ENCODE peak calls at places on chromosomes 11 and 22, in six cellular contexts. S is lower lobe of right lung, D is sigmoid colon, T is PC-9, C is A549, E is hepatocyte. V is an unnamed sample.

GRCh38 chr11:102414559-102414958 is 38.0 kb downstream of the TMEM123 start:
- DNase-seq in S (no peak), D (no peak), T (no peak), C (no peak), E (no peak), V (no peak)

GRCh38 chr11:134276396-134277175 is 407 bp downstream of the GLB1L3 start:
- DNase-seq in S (no peak), D (no peak), T (no peak), C (no peak), E (no peak), V (no peak)

GRCh38 chr11:33329705-33330329 is 72.6 kb downstream of the HIPK3 start:
- DNase-seq in S (no peak), D (peak; percentile 71), T (peak; percentile 27), C (peak; percentile 76), E (peak; percentile 69), V (peak; percentile 38)

GRCh38 chr11:25566298-25567200 is 765.4 kb upstream of the ANO3 start:
- DNase-seq in S (peak; percentile 26), D (peak; percentile 64), T (peak; percentile 16), C (no peak), E (no peak), V (no peak)

GRCh38 chr11:123413636-123414035 is 16.4 kb upstream of the GRAMD1B start:
- DNase-seq in S (no peak), D (no peak), T (no peak), C (no peak), E (peak; percentile 43), V (no peak)

GRCh38 chr11:64239662-64240466 is 1.0 kb upstream of the FKBP2 start:
- DNase-seq in S (no peak), D (no peak), T (peak; percentile 37), C (no peak), E (no peak), V (no peak)

GRCh38 chr11:35177370-35177769 is 38.4 kb downstream of the CD44 start:
- DNase-seq in S (no peak), D (no peak), T (no peak), C (no peak), E (no peak), V (no peak)

GRCh38 chr11:114848027-114848426 is 169.7 kb downstream of the NXPE2 start:
- DNase-seq in S (no peak), D (no peak), T (no peak), C (no peak), E (no peak), V (no peak)

GRCh38 chr22:19120829-19121630 is 1.2 kb downstream of the DGCR2 start:
- DNase-seq in S (peak; percentile 76), D (no peak), T (peak; percentile 71), C (peak; percentile 47), E (peak; percentile 76), V (no peak)

GRCh38 chr22:19118601-19118880 is 3.7 kb downstream of the DGCR2 start:
- DNase-seq in S (no peak), D (no peak), T (no peak), C (no peak), E (no peak), V (no peak)

GRCh38 chr22:19122143-19122751 is at the start of gene DGCR2:
- DNase-seq in S (peak; percentile 97), D (peak; percentile 98), T (peak; percentile 89), C (peak; percentile 92), E (peak; percentile 100), V (peak; percentile 95)

GRCh38 chr22:19121631-19122142 is 525 bp downstream of the DGCR2 start:
- DNase-seq in S (peak; percentile 76), D (peak; percentile 80), T (peak; percentile 24), C (peak; percentile 19), E (peak; percentile 82), V (peak; percentile 61)

DNA sequence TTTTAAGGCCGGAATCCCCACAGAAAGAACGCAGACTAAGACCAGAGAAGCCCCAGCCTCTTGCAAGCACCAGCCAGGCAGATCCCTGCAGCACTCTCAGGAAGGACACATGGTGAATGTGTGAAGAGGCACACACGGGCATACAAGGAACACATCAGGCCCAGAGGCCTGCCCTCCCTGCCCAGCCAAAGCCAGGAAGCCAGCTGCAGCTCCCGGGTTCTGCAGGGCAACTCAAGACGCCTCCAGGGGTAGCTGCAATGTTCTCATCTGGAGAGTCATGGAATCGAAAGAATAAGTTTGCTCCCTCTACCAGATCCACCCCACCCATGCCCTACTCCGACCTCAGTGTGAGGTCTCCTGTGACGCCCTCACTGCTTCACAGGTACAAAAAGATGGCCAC is 2.3 kb downstream of the DGCR2 start:
- DNase-seq in S (no peak), D (no peak), T (no peak), C (no peak), E (no peak), V (no peak)
- H3K4me1 ChIP-seq in S (peaks cover 68% of the 10 kb centered on the region), D (peaks cover 65% of the 10 kb centered on the region), T (peaks cover 15% of the 10 kb centered on the region), C (peaks cover 15% of the 10 kb centered on the region), E (peaks cover 15% of the 10 kb centered on the region), V (peaks cover 72% of the 10 kb centered on the region)

GRCh38 chr11:92152245-92152644 is 72.4 kb upstream of the FAT3 start:
- DNase-seq in S (no peak), D (no peak), T (no peak), C (peak; percentile 28), E (no peak), V (no peak)
- TF ChIP-seq CTCF in S (no peak), D (no peak), T (no peak), C (no peak), E (no peak), V (no peak)

DNA sequence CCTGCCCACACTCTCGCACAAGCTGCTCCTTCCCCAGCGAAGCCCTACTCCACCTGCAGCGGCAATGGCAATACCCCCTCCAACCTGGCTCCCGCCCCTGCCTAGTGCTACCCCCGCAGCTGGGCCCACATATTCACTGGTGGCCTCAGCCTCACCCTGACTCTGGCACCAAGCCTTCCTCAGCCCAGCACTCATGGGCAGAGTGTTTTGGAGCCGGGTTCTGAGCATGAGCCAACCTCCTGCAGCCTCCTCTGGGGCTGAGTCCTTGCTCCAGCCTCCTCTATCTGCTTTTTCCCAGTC is 47.6 kb downstream of the PDE2A start:
- DNase-seq in S (no peak), D (no peak), T (no peak), C (no peak), E (no peak), V (no peak)
- H3K27ac ChIP-seq in S (peak overlapping the region; percentile 75), D (peak overlapping the region; percentile 85), T (no peak overlapping the region), C (no peak overlapping the region), E (no peak overlapping the region), V (no peak overlapping the region)

GRCh38 chr11:119025099-119025473 is 5.6 kb downstream of the SLC37A4 start:
- DNase-seq in S (no peak), D (peak; percentile 53), T (no peak), C (no peak), E (no peak), V (no peak)
- H3K4me1 ChIP-seq in S (peaks cover 50% of the 10 kb centered on the region), D (peaks cover 28% of the 10 kb centered on the region), T (peaks cover 34% of the 10 kb centered on the region), C (peaks cover 32% of the 10 kb centered on the region), E (peaks cover 72% of the 10 kb centered on the region), V (peaks cover 33% of the 10 kb centered on the region)

DNA sequence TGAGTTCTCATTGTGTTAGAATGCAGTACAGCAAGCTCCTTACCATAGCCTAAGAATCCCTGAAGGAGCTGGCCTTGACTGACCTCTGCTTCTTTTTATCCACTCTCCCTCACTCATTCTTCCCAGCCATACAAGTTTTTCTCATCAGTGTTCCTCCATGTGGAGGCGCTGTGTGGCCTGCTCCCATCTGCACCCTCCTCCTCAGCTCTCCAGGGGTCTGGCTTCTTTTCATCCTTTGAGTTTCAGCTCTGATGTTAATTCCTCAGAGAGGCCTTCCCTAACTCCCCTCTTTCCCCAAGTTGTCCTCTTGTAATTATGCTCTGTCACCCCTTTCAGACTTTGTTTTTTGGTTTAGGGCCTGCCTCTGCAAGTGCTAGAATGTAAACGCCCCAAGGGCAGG is 144.8 kb downstream of the WNT7B start:
- DNase-seq in S (no peak), D (no peak), T (no peak), C (no peak), E (no peak), V (no peak)
- TF ChIP-seq CTCF in S (no peak), D (no peak), T (no peak), C (no peak), E (no peak), V (no peak)

GRCh38 chr22:27874756-27875155 is 44.3 kb downstream of the PITPNB start:
- DNase-seq in S (no peak), D (no peak), T (no peak), C (no peak), E (no peak), V (no peak)

GRCh38 chr22:27879923-27880322 is 39.1 kb downstream of the PITPNB start:
- DNase-seq in S (no peak), D (no peak), T (no peak), C (peak; percentile 45), E (peak; percentile 50), V (no peak)

GRCh38 chr22:27876684-27877083 is 42.4 kb downstream of the PITPNB start:
- DNase-seq in S (no peak), D (no peak), T (no peak), C (no peak), E (no peak), V (no peak)

GRCh38 chr22:27875951-27876350 is 43.1 kb downstream of the PITPNB start:
- DNase-seq in S (no peak), D (no peak), T (no peak), C (no peak), E (no peak), V (no peak)

DNA sequence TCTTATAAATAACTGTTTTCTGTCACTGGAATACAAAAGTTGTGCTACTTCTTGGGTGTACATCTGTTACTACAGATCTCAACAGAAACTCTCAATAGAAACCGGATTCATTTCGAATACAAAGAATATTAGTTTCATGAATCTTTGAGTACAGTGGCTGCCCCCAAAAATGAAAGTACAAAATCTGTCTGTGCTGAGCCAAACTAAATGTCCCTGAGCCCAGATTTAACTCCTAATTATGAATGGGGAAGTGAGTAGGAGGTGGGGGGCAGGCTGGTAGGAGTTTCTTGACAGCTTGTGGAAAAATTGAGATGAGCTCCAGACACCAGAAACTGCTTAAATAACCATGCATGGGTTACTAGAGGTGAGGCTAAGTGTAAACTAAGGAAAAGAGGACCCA is 41.6 kb downstream of the PITPNB start:
- DNase-seq in S (no peak), D (no peak), T (no peak), C (no peak), E (no peak), V (no peak)
- H3K27ac ChIP-seq in S (no peak overlapping the region), D (peak overlapping the region; percentile 53), T (no peak overlapping the region), C (no peak overlapping the region), E (no peak overlapping the region), V (no peak overlapping the region)

DNA sequence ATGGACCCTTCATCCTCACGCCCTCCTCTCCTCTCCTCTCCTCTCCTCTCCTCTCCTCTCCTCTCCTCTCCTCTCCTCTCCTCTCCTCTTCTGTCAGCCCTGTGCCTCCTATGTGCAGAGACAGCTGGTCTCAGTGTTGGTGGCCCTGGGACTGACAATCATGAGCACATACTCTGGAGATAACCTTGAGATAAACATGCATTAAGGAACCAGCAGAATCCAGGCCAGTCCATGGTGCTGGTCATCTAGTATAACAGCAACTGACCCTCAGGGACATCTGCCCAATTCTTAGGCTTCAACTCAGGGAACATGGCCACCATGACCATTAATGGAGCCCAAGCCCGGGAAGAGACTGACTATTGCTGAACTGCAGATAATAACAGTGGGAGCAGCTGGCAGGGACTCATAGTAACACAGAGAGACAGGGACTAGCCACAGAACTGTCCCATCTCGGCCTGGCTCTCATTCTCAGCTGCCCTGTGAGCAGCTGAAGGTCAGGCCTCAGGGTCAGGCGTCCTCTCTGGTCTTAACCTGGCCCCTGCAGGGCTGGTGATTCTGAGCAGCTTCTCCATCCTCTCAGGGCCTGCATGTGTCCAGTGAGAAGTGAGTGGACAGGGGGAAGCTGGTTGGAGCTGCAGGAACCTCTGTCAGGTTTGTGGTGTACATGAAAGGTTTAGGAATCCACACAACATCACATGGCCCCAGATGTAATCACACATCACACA is 45.4 kb downstream of the GGTLC2 start:
- DNase-seq in S (no peak), D (peak; percentile 29), T (no peak), C (no peak), E (no peak), V (no peak)
- H3K4me1 ChIP-seq in S (peaks cover 2% of the 10 kb centered on the region), D (peaks cover 4% of the 10 kb centered on the region), T (peaks cover 3% of the 10 kb centered on the region), C (peaks cover 42% of the 10 kb centered on the region), E (peaks cover 22% of the 10 kb centered on the region), V (no peaks in the 10 kb centered on the region)